ENCODE peak calls at places on chromosome 21, in five cellular contexts. R, T, H, Y and I are unnamed samples.

GRCh38 chr21:46394819-46395152 is 63.9 kb upstream of the DIP2A start:
- DNase-seq in H (no peak), R (no peak), T (no peak), Y (no peak), I (no peak)

GRCh38 chr21:38562182-38562581 is 63.9 kb upstream of the ERG start:
- DNase-seq in R (no peak), H (no peak), T (no peak), Y (no peak), I (no peak)

GRCh38 chr21:44439211-44439600 is 16.1 kb upstream of the LRRC3 start:
- DNase-seq in T (no peak), H (no peak), R (no peak), Y (no peak), I (no peak)

GRCh38 chr21:14562959-14563358 is 16.8 kb upstream of the SAMSN1 start:
- DNase-seq in T (no peak), R (no peak), H (no peak), Y (no peak), I (no peak)

GRCh38 chr21:21029159-21029558 is 30.9 kb downstream of the NCAM2 start:
- DNase-seq in Y (no peak), H (no peak), T (no peak), R (peak), I (no peak)

GRCh38 chr21:14306143-14306907 is 76.6 kb downstream of the HSPA13 start:
- DNase-seq in R (peak), T (no peak), H (no peak), Y (no peak), I (no peak)

GRCh38 chr21:29520146-29520545 is 221.4 kb downstream of the BACH1 start:
- DNase-seq in H (no peak), Y (no peak), R (no peak), T (no peak), I (no peak)

GRCh38 chr21:45450741-45451740 is 46.1 kb downstream of the COL18A1 start:
- DNase-seq in H (no peak), R (no peak), T (no peak), Y (no peak), I (no peak)

GRCh38 chr21:44395260-44395659 is 41.8 kb downstream of the TRPM2 start:
- DNase-seq in H (no peak), T (no peak), Y (no peak), R (no peak), I (no peak)

GRCh38 chr21:27519357-27519756 is 552.5 kb upstream of the ADAMTS5 start:
- DNase-seq in R (no peak), H (no peak), Y (no peak), T (no peak), I (no peak)

GRCh38 chr21:18950045-18950740 is 546.6 kb upstream of the TMPRSS15 start:
- DNase-seq in H (no peak), R (no peak), T (no peak), Y (no peak), I (no peak)

GRCh38 chr21:38470762-38471161 is 27.5 kb downstream of the ERG start:
- DNase-seq in R (peak), T (no peak), H (peak), Y (no peak), I (no peak)

DNA sequence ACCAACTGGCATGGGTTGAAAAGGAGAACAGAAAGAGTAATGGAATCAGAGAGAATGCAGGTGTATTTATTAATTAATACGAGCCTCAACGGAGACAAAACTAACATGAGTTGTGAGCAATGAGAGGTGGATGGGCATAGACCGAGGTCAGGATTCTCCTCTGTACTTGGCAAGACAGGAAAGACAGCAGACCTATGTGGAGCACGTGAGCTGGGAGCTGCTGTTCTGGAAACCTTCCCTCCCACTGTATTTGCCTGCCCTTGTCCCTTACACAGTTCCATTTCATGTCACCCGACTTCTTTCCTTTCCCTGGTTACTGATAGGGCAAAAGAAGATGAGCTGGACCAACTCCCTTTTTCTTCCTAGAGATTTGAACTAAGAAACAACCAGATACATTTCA is 110.9 kb downstream of the MRPS6 start:
- DNase-seq in H (no peak), T (no peak), Y (no peak), R (no peak), I (no peak)
- TF ChIP-seq CTCF in H (no peak), T (no peak), Y (no peak), R (no peak), I (no peak)

DNA sequence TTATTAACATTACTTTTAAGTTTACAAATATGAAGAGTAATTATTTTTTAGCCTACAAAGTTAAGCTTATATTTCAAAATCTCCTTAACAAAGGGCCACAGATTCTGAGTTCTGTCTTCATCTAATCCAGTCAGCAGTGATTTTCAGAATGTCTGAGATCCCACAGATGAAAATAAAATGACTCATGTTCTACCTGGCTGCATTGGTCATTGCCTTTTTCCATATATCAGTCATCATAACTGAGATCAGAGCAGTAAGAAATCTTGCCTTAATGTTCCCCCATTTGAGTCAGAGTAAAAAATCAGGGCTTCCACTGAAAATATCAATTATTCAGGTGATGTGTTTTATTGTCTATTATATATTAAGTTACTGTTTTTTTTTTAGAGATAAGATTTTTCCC is 416.1 kb downstream of the MRPL39 start:
- DNase-seq in Y (no peak), H (no peak), R (no peak), T (no peak), I (no peak)
- TF ChIP-seq POLR2A in Y (no peak), H (no peak), R (no peak), T (no peak), I (no peak)

GRCh38 chr21:41846033-41846317 is 33.2 kb downstream of the PRDM15 start:
- DNase-seq in H (no peak), T (no peak), R (no peak), Y (no peak), I (no peak)

GRCh38 chr21:41845310-41846032 is 33.7 kb downstream of the PRDM15 start:
- DNase-seq in H (no peak), T (no peak), R (no peak), Y (no peak), I (no peak)

GRCh38 chr21:41848533-41848932 is 30.6 kb downstream of the PRDM15 start:
- DNase-seq in R (no peak), H (no peak), Y (no peak), T (no peak), I (no peak)

GRCh38 chr21:41846536-41846935 is 32.6 kb downstream of the PRDM15 start:
- DNase-seq in T (no peak), R (no peak), Y (no peak), H (no peak), I (no peak)

GRCh38 chr21:41847066-41847804 is 31.9 kb downstream of the PRDM15 start:
- DNase-seq in Y (no peak), R (no peak), H (no peak), T (no peak), I (no peak)
- TF ChIP-seq CTCF in Y (no peak), R (no peak), H (no peak), T (no peak), I (no peak)

GRCh38 chr21:33402011-33402979 is 918 bp upstream of the IFNGR2 start:
- DNase-seq in Y (peak), H (peak), T (peak), R (peak), I (peak)

GRCh38 chr21:33401617-33401967 is 1.6 kb upstream of the IFNGR2 start:
- DNase-seq in T (peak), Y (no peak), H (no peak), R (peak), I (no peak)

GRCh38 chr21:33403128-33403785 is at the start of gene IFNGR2:
- DNase-seq in Y (no peak), R (peak), H (no peak), T (no peak), I (no peak)

GRCh38 chr21:33406493-33406892 is 3.3 kb downstream of the IFNGR2 start:
- DNase-seq in Y (no peak), R (no peak), H (no peak), T (no peak), I (no peak)

GRCh38 chr21:33403786-33404571 is 766 bp downstream of the IFNGR2 start:
- DNase-seq in R (peak), T (peak), H (no peak), Y (peak), I (peak)
- TF ChIP-seq POLR2A in R (no peak), T (no peak), H (no peak), Y (no peak), I (no peak)

GRCh38 chr21:25373126-25374082 is 233.9 kb downstream of the MRPL39 start:
- DNase-seq in R (no peak), Y (no peak), T (no peak), H (no peak), I (no peak)

GRCh38 chr21:25371831-25372434 is 235.3 kb downstream of the MRPL39 start:
- DNase-seq in H (no peak), T (no peak), Y (no peak), R (no peak), I (no peak)

GRCh38 chr21:25369524-25370300 is 237.6 kb downstream of the MRPL39 start:
- DNase-seq in H (no peak), Y (no peak), R (no peak), T (no peak), I (no peak)

GRCh38 chr21:25370311-25370744 is 237.0 kb downstream of the MRPL39 start:
- DNase-seq in T (no peak), Y (no peak), R (no peak), H (no peak), I (no peak)

DNA sequence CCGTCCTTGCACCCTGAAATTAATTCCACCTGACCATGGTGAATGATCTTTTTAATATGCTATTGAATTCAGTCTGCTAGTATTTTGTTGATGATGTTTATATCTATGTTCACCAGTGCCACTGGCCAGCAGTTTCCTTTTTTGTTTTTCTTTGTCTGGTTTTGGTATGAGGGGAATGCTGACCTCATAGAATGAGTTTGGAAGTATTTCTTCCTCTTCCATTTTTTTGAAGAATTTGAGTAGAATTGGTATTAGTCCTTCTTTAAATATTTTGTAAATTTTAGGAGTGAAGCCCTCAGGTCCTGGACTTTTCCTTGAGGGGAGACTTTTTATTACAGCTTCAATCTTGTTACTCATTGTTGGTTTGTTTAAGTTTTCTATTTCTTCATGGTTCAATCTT is 231.6 kb downstream of the MRPL39 start:
- DNase-seq in R (no peak), T (no peak), Y (no peak), H (no peak), I (no peak)
- TF ChIP-seq CTCF in R (no peak), T (no peak), Y (no peak), H (no peak), I (no peak)

DNA sequence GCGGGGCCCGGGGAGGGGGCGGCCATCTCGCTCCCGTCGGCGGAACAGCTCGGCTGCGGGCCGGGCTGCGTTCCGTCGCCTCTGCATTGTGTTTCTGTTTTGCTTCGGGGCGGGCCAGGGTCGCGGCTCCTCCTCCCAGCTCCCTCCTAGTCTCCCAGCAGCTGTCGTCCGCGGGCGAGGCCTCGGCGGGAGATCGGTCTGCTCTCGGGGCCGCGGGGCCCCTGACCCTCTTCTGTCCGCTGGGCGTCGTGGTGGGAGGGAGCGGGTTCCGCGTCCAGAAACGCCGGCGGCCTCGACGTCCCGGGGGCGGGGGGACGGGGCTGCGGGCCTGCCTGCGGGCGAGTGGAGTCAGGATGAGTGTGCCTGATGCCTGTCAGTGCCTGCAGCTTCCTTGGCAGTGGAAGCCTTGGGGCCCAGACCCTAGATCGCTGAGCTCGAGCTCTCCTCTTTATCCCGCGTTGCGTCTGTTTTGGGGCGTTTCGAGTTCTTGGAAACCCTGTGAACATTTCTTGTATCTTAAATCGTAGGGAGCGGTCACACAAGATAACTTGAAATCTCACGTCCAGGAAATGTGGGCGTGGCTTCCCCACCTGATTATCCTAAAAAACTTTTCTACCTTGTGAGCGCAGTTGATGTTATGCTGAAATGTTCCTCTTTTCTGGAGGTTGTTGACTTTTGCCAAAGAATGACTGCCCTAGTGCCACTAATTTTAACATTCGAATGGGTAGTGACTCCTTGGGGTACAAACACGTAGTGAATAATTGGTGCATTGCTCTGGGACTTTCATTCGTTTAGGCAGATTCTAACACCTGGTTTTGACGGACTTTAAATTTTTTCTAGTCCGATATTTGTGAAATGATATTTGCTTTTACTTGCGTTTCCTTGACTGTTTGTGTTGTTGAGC is 676 bp downstream of the MORC3 start:
- DNase-seq in T (peak), Y (peak), H (peak), R (peak), I (peak)
- TF ChIP-seq POLR2A in T (no peak), Y (no peak), H (peak), R (no peak), I (no peak)

GRCh38 chr21:15868940-15869339 is 139.2 kb downstream of the USP25 start:
- DNase-seq in Y (no peak), R (no peak), T (no peak), H (no peak), I (no peak)
- TF ChIP-seq CTCF in Y (no peak), R (no peak), T (no peak), H (no peak), I (no peak)